ENCODE peak calls at places on chromosomes 2 and 18, in nine cellular contexts. V, E, X, J, U, M, H, A and Z are unnamed samples.

GRCh38 chr2:177250461-177250860 is 14.1 kb downstream of the NFE2L2 start:
- DNase-seq in V (no peak), E (no peak), X (no peak), J (no peak), U (no peak), M (no peak), H (no peak), A (no peak), Z (no peak)

GRCh38 chr18:2920027-2920426 is 73.2 kb downstream of the EMILIN2 start:
- DNase-seq in V (no peak), E (no peak), X (no peak), J (no peak), U (no peak), M (no peak), H (no peak), A (no peak), Z (no peak)

GRCh38 chr2:176158306-176158643 is 1.2 kb downstream of the HOXD3 start:
- DNase-seq in V (no peak), E (no peak), X (no peak), J (no peak), U (no peak), M (no peak), H (no peak), A (no peak), Z (no peak)

GRCh38 chr18:48913201-48913600 is 37.6 kb downstream of the SMAD7 start:
- DNase-seq in V (peak; percentile 48), E (no peak), X (peak; percentile 53), J (no peak), U (no peak), M (no peak), H (no peak), A (no peak), Z (no peak)

GRCh38 chr2:228599781-228600180 is 418.3 kb upstream of the SPHKAP start:
- DNase-seq in V (no peak), E (no peak), X (no peak), J (no peak), U (no peak), M (no peak), H (peak; percentile 52), A (no peak), Z (no peak)

GRCh38 chr18:68608861-68609465 is 105.9 kb downstream of the TMX3 start:
- DNase-seq in V (no peak), E (no peak), X (no peak), J (no peak), U (no peak), M (no peak), H (no peak), A (no peak), Z (no peak)

GRCh38 chr2:156399950-156400703 is 36.1 kb upstream of the GPD2 start:
- DNase-seq in V (peak; percentile 19), E (peak; percentile 91), X (no peak), J (peak; percentile 85), U (peak; percentile 89), M (peak; percentile 85), H (peak; percentile 77), A (peak; percentile 82), Z (peak; percentile 42)

GRCh38 chr18:49055787-49056186 is 105.0 kb upstream of the SMAD7 start:
- DNase-seq in V (peak; percentile 68), E (peak; percentile 38), X (no peak), J (peak; percentile 66), U (peak; percentile 90), M (peak; percentile 74), H (peak; percentile 88), A (peak; percentile 87), Z (no peak)

GRCh38 chr18:47736376-47737140 is 193.9 kb downstream of the SMAD2 start:
- DNase-seq in V (no peak), E (no peak), X (no peak), J (no peak), U (no peak), M (no peak), H (no peak), A (no peak), Z (no peak)

GRCh38 chr2:238714038-238714528 is 133.8 kb upstream of the TWIST2 start:
- DNase-seq in V (no peak), E (no peak), X (no peak), J (peak; percentile 66), U (no peak), M (peak; percentile 29), H (peak; percentile 63), A (no peak), Z (no peak)

GRCh38 chr2:200613692-200614091 is 27.9 kb downstream of the AOX1 start:
- DNase-seq in V (no peak), E (no peak), X (no peak), J (no peak), U (no peak), M (no peak), H (no peak), A (no peak), Z (no peak)

GRCh38 chr18:75548353-75548752 is 120.8 kb upstream of the SMIM21 start:
- DNase-seq in V (no peak), E (no peak), X (no peak), J (no peak), U (peak; percentile 23), M (peak; percentile 32), H (no peak), A (no peak), Z (no peak)

GRCh38 chr2:199704358-199705238 is 146.4 kb downstream of the FTCDNL1 start:
- DNase-seq in V (peak; percentile 49), E (peak; percentile 25), X (no peak), J (peak; percentile 15), U (peak; percentile 6), M (peak; percentile 21), H (peak; percentile 44), A (no peak), Z (peak; percentile 5)

GRCh38 chr2:57720728-57721627 is 325.6 kb upstream of the VRK2 start:
- DNase-seq in V (peak; percentile 57), E (peak; percentile 32), X (no peak), J (peak; percentile 70), U (peak; percentile 62), M (peak; percentile 69), H (peak; percentile 67), A (no peak), Z (peak; percentile 12)
- TF ChIP-seq CTCF in V (peak; percentile 84), E (peak; percentile 65), X (peak; percentile 64), J (peak; percentile 84), U (peak; percentile 85), M (peak; percentile 85), H (peak; percentile 90), A (peak; percentile 44), Z (peak; percentile 81)

DNA sequence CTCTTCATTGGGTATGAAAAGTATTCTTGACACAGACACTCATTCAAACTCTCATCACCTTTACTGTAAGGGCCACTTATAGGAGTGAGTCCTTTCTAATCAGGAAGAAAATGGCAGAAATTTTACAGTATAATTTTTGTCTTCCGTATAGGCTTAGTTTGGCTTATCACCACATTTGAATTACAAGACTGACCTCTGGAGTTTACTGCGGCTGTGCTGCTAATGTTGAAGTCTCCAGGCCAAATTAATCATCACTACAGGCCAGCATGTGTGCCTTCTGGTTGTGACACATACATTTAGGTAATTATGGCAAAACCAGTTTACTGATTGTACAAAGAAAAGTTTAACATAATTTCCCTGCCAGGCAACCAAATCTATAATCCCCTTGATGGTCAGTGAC is 753.6 kb upstream of the GCFC2 start:
- DNase-seq in V (no peak), E (no peak), X (no peak), J (no peak), U (no peak), M (no peak), H (no peak), A (no peak), Z (no peak)
- TF ChIP-seq CTCF in V (peak; percentile 10), E (no peak), X (no peak), J (no peak), U (no peak), M (no peak), H (no peak), A (no peak), Z (no peak)

GRCh38 chr2:53442783-53443182 is 324.8 kb upstream of the CHAC2 start:
- DNase-seq in V (no peak), E (no peak), X (no peak), J (no peak), U (no peak), M (no peak), H (no peak), A (no peak), Z (no peak)
- TF ChIP-seq CTCF in V (peak; percentile 16), E (no peak), X (no peak), J (no peak), U (no peak), M (no peak), H (no peak), A (no peak), Z (no peak)

DNA sequence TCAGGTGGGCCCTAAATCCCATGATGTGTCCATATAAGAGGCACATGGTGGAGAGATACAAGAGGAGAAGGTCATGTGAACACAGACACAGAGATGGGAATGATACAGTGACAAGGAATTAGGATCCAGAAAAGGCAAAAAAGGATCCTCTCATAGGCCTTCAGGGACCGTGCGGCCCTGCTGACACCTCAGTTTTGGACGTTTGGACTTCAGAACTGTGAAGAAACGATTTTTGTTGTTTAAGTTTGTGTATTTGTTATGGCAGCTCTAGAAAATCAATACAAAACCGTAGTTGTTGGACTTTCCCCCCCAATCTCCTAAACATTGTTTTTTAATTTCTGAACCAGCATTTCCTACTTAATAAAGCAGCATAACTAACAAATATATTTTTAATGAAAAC is 863.4 kb downstream of the MBD2 start:
- DNase-seq in V (no peak), E (no peak), X (no peak), J (no peak), U (no peak), M (no peak), H (no peak), A (no peak), Z (no peak)
- TF ChIP-seq CTCF in V (no peak), E (no peak), X (no peak), J (no peak), U (no peak), M (no peak), H (no peak), A (no peak), Z (no peak)

DNA sequence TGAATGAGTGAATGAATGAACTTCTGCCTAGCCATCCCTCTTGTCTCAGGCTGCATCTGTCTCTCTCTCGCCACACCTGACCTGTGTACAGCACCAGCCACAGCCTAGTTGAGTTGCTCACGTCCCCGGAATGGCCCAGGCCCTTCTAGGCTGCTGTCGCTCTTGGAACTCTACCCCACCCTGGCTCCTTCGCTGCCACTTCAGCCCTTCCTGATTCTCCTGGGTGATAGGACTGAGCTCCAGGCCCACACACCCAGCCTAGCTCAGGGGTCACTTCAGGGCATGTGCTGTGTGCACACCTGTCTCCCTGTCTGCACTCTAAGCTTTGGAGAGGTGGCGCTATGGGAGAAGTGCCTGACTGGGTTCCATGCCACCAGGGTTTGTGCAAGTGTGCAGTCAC is 236.6 kb downstream of the GLI2 start:
- DNase-seq in V (no peak), E (no peak), X (no peak), J (no peak), U (no peak), M (no peak), H (no peak), A (no peak), Z (no peak)
- TF ChIP-seq CTCF in V (no peak), E (no peak), X (no peak), J (no peak), U (no peak), M (no peak), H (no peak), A (no peak), Z (no peak)